ENCODE peak calls at places on chromosomes 16 and 17, in four cellular contexts. One of them, this sample, is unnamed.

GRCh38 chr16:50261707-50262235 is 4.6 kb upstream of the ADCY7 start:
- DNase-seq in CD8-positive, alpha-beta T cell: no peak
- DNase-seq in HepG2: peak; percentile 57
- DNase-seq in body of pancreas: no peak
- DNase-seq in this sample: no peak

GRCh38 chr17:80791758-80792284 is 199.8 kb upstream of the CHMP6 start:
- DNase-seq in CD8-positive, alpha-beta T cell: peak; percentile 24
- DNase-seq in HepG2: peak; percentile 85
- DNase-seq in body of pancreas: peak; percentile 39
- DNase-seq in this sample: no peak

GRCh38 chr17:8963665-8964258 is 1.7 kb downstream of the PIK3R5 start:
- DNase-seq in CD8-positive, alpha-beta T cell: no peak
- DNase-seq in HepG2: no peak
- DNase-seq in body of pancreas: no peak
- DNase-seq in this sample: no peak

GRCh38 chr16:1413684-1414531 is 596 bp downstream of the UNKL start:
- DNase-seq in CD8-positive, alpha-beta T cell: peak; percentile 49
- DNase-seq in HepG2: no peak
- DNase-seq in body of pancreas: peak; percentile 58
- DNase-seq in this sample: peak; percentile 52

GRCh38 chr16:46908540-46909372 is 24.6 kb downstream of the GPT2 start:
- DNase-seq in CD8-positive, alpha-beta T cell: peak; percentile 52
- DNase-seq in HepG2: peak; percentile 71
- DNase-seq in body of pancreas: peak; percentile 65
- DNase-seq in this sample: peak; percentile 33

GRCh38 chr17:78475211-78475610 is 96.8 kb downstream of the PGS1 start:
- DNase-seq in CD8-positive, alpha-beta T cell: no peak
- DNase-seq in HepG2: no peak
- DNase-seq in body of pancreas: no peak
- DNase-seq in this sample: no peak

GRCh38 chr17:34246436-34246835 is 8.6 kb upstream of the CCL2 start:
- DNase-seq in CD8-positive, alpha-beta T cell: no peak
- DNase-seq in HepG2: no peak
- DNase-seq in body of pancreas: no peak
- DNase-seq in this sample: no peak

GRCh38 chr17:15917439-15918027 is 27.4 kb upstream of the ADORA2B start:
- DNase-seq in CD8-positive, alpha-beta T cell: no peak
- DNase-seq in HepG2: no peak
- DNase-seq in body of pancreas: no peak
- DNase-seq in this sample: no peak

GRCh38 chr16:2046125-2046888 is 1.3 kb downstream of the NTHL1 start:
- DNase-seq in CD8-positive, alpha-beta T cell: no peak
- DNase-seq in HepG2: no peak
- DNase-seq in body of pancreas: no peak
- DNase-seq in this sample: no peak

GRCh38 chr17:4945944-4946280 is 2.4 kb downstream of the PFN1 start:
- DNase-seq in CD8-positive, alpha-beta T cell: no peak
- DNase-seq in HepG2: no peak
- DNase-seq in body of pancreas: no peak
- DNase-seq in this sample: no peak

GRCh38 chr17:45814622-45815606 is 29.8 kb upstream of the SPPL2C start:
- DNase-seq in CD8-positive, alpha-beta T cell: no peak
- DNase-seq in HepG2: no peak
- DNase-seq in body of pancreas: no peak
- DNase-seq in this sample: no peak

GRCh38 chr17:79192503-79193500 is 118.2 kb downstream of the ENGASE start:
- DNase-seq in CD8-positive, alpha-beta T cell: peak; percentile 2
- DNase-seq in HepG2: no peak
- DNase-seq in body of pancreas: peak; percentile 44
- DNase-seq in this sample: no peak

GRCh38 chr16:28935924-28936783 is 4.4 kb downstream of the CD19 start:
- DNase-seq in CD8-positive, alpha-beta T cell: peak; percentile 61
- DNase-seq in HepG2: peak; percentile 88
- DNase-seq in body of pancreas: peak; percentile 90
- DNase-seq in this sample: peak; percentile 74

GRCh38 chr17:12603566-12603965 is 62.1 kb upstream of the MYOCD start:
- DNase-seq in CD8-positive, alpha-beta T cell: no peak
- DNase-seq in HepG2: no peak
- DNase-seq in body of pancreas: no peak
- DNase-seq in this sample: no peak

GRCh38 chr17:81052199-81052997 is 17.4 kb downstream of the BAIAP2 start:
- DNase-seq in CD8-positive, alpha-beta T cell: no peak
- DNase-seq in HepG2: no peak
- DNase-seq in body of pancreas: no peak
- DNase-seq in this sample: no peak

GRCh38 chr17:36643086-36643685 is 41.8 kb downstream of the MRM1 start:
- DNase-seq in CD8-positive, alpha-beta T cell: no peak
- DNase-seq in HepG2: no peak
- DNase-seq in body of pancreas: no peak
- DNase-seq in this sample: no peak

GRCh38 chr16:5075637-5076036 is 4.0 kb downstream of the ALG1 start:
- DNase-seq in CD8-positive, alpha-beta T cell: no peak
- DNase-seq in HepG2: no peak
- DNase-seq in body of pancreas: no peak
- DNase-seq in this sample: no peak

GRCh38 chr17:50687200-50688066 is 20.3 kb downstream of the ANKRD40 start:
- DNase-seq in CD8-positive, alpha-beta T cell: no peak
- DNase-seq in HepG2: peak; percentile 85
- DNase-seq in body of pancreas: no peak
- DNase-seq in this sample: no peak

GRCh38 chr16:56946767-56947603 is 14.8 kb upstream of the CETP start:
- DNase-seq in CD8-positive, alpha-beta T cell: no peak
- DNase-seq in HepG2: no peak
- DNase-seq in body of pancreas: peak; percentile 57
- DNase-seq in this sample: no peak

GRCh38 chr17:40316571-40317344 is 7.8 kb downstream of the RARA start:
- DNase-seq in CD8-positive, alpha-beta T cell: no peak
- DNase-seq in HepG2: peak; percentile 80
- DNase-seq in body of pancreas: peak; percentile 64
- DNase-seq in this sample: no peak

GRCh38 chr17:46977348-46977747 is 1.7 kb downstream of the RPRML start:
- DNase-seq in CD8-positive, alpha-beta T cell: no peak
- DNase-seq in HepG2: peak; percentile 54
- DNase-seq in body of pancreas: peak; percentile 63
- DNase-seq in this sample: no peak

DNA sequence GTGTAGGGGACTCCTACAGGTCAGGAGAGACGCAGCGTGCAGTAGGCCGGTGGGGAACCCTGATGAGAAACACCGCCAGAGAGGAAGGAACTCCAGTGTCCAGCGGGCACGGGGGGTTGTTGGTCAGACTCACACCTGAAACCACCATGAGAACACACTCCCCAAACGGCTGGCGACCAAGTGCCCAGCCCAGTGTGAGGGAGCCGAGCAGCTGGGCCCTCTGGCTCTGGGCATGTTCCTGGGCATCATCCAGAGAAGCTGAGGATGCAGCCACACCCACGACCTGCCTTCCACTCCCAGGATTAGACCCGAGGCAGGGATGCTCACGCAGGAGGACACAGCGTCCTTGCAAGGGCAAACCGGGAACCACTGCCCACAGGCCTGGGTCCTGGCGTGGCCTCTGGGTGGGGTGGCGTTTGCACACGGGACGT is 108.3 kb upstream of the ZNF750 start:
- DNase-seq in CD8-positive, alpha-beta T cell: no peak
- DNase-seq in HepG2: no peak
- DNase-seq in body of pancreas: peak; percentile 4
- DNase-seq in this sample: no peak
- H3K9me3 ChIP-seq in CD8-positive, alpha-beta T cell: peaks cover 13% of the 10 kb centered on the region
- H3K9me3 ChIP-seq in HepG2: peaks cover 19% of the 10 kb centered on the region
- H3K9me3 ChIP-seq in body of pancreas: no peaks in the 10 kb centered on the region
- H3K9me3 ChIP-seq in this sample: peaks cover 11% of the 10 kb centered on the region

GRCh38 chr17:26818736-26819135 is 475.2 kb upstream of the WSB1 start:
- DNase-seq in CD8-positive, alpha-beta T cell: no peak
- DNase-seq in HepG2: peak; percentile 7
- DNase-seq in body of pancreas: no peak
- DNase-seq in this sample: no peak
- H3K9me3 ChIP-seq in CD8-positive, alpha-beta T cell: peaks cover 17% of the 10 kb centered on the region
- H3K9me3 ChIP-seq in HepG2: peaks cover 100% of the 10 kb centered on the region
- H3K9me3 ChIP-seq in body of pancreas: no peaks in the 10 kb centered on the region
- H3K9me3 ChIP-seq in this sample: peaks cover 36% of the 10 kb centered on the region

GRCh38 chr16:35480361-35480760 is 2020.9 kb downstream of the TP53TG3F start:
- DNase-seq in CD8-positive, alpha-beta T cell: no peak
- DNase-seq in HepG2: no peak
- DNase-seq in body of pancreas: no peak
- DNase-seq in this sample: no peak
- H3K9me3 ChIP-seq in CD8-positive, alpha-beta T cell: no peaks in the 10 kb centered on the region
- H3K9me3 ChIP-seq in HepG2: peaks cover 84% of the 10 kb centered on the region
- H3K9me3 ChIP-seq in body of pancreas: no peaks in the 10 kb centered on the region
- H3K9me3 ChIP-seq in this sample: peaks cover 5% of the 10 kb centered on the region

GRCh38 chr17:73867056-73867455 is 222.8 kb upstream of the SDK2 start:
- DNase-seq in CD8-positive, alpha-beta T cell: no peak
- DNase-seq in HepG2: no peak
- DNase-seq in body of pancreas: no peak
- DNase-seq in this sample: no peak
- H3K9me3 ChIP-seq in CD8-positive, alpha-beta T cell: no peaks in the 10 kb centered on the region
- H3K9me3 ChIP-seq in HepG2: no peaks in the 10 kb centered on the region
- H3K9me3 ChIP-seq in body of pancreas: no peaks in the 10 kb centered on the region
- H3K9me3 ChIP-seq in this sample: no peaks in the 10 kb centered on the region

GRCh38 chr16:74680681-74681080 is 14.0 kb upstream of the RFWD3 start:
- DNase-seq in CD8-positive, alpha-beta T cell: no peak
- DNase-seq in HepG2: no peak
- DNase-seq in body of pancreas: no peak
- DNase-seq in this sample: no peak
- H3K9me3 ChIP-seq in CD8-positive, alpha-beta T cell: no peaks in the 10 kb centered on the region
- H3K9me3 ChIP-seq in HepG2: no peaks in the 10 kb centered on the region
- H3K9me3 ChIP-seq in body of pancreas: no peaks in the 10 kb centered on the region
- H3K9me3 ChIP-seq in this sample: no peaks in the 10 kb centered on the region

GRCh38 chr17:56893503-56893902 is 20.3 kb downstream of the TRIM25 start:
- DNase-seq in CD8-positive, alpha-beta T cell: no peak
- DNase-seq in HepG2: no peak
- DNase-seq in body of pancreas: no peak
- DNase-seq in this sample: no peak

GRCh38 chr17:56890390-56890789 is 23.5 kb downstream of the TRIM25 start:
- DNase-seq in CD8-positive, alpha-beta T cell: no peak
- DNase-seq in HepG2: no peak
- DNase-seq in body of pancreas: no peak
- DNase-seq in this sample: no peak

GRCh38 chr17:56890906-56891674 is 22.8 kb downstream of the TRIM25 start:
- DNase-seq in CD8-positive, alpha-beta T cell: no peak
- DNase-seq in HepG2: no peak
- DNase-seq in body of pancreas: no peak
- DNase-seq in this sample: no peak

GRCh38 chr17:56892333-56892732 is 21.5 kb downstream of the TRIM25 start:
- DNase-seq in CD8-positive, alpha-beta T cell: no peak
- DNase-seq in HepG2: no peak
- DNase-seq in body of pancreas: no peak
- DNase-seq in this sample: no peak

DNA sequence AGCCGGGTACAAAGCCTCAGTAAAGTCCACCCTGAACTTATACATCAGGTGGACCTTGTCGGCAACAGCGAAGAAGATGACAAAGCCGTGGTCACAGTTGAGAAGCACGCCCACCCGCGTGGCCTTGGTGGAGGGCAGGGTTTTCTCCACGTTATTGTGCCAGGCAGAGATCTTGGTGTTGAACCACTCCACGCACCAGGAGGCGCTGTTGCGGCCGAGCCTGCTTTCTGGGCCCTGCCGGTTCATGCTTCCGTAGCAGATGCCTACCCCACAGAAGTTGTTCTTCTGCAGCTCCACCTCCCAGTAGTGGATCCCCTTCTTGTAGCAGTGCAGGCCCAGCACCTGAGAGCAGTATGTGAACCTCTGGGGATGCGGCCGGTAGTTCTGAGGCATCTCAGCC is 22.1 kb downstream of the TRIM25 start:
- DNase-seq in CD8-positive, alpha-beta T cell: peak; percentile 44
- DNase-seq in HepG2: no peak
- DNase-seq in body of pancreas: peak; percentile 56
- DNase-seq in this sample: peak; percentile 50
- H3K9me3 ChIP-seq in CD8-positive, alpha-beta T cell: peaks cover 5% of the 10 kb centered on the region
- H3K9me3 ChIP-seq in HepG2: peaks cover 12% of the 10 kb centered on the region
- H3K9me3 ChIP-seq in body of pancreas: no peaks in the 10 kb centered on the region
- H3K9me3 ChIP-seq in this sample: peaks cover 3% of the 10 kb centered on the region

DNA sequence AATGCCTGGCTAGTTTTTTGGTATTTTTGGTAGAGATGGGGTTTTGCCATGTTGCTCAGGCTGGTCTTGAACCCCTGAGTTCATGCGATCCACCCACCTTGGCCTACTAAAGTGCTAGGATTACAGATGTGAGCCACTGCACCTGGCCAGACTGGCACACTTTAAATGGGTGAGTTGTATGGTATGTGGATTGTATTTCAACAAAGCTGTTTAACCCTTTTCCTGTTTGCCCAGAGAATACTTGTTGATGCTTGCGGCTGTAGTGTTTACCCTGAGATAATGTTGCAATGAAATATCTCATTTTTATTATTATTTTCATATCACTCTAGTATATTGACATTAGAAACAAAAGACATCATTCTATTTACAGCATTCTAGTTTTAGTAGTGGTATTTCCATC is 17.1 kb upstream of the TMEM94 start:
- DNase-seq in CD8-positive, alpha-beta T cell: no peak
- DNase-seq in HepG2: no peak
- DNase-seq in body of pancreas: no peak
- DNase-seq in this sample: no peak
- H3K9me3 ChIP-seq in CD8-positive, alpha-beta T cell: no peaks in the 10 kb centered on the region
- H3K9me3 ChIP-seq in HepG2: no peaks in the 10 kb centered on the region
- H3K9me3 ChIP-seq in body of pancreas: no peaks in the 10 kb centered on the region
- H3K9me3 ChIP-seq in this sample: no peaks in the 10 kb centered on the region

GRCh38 chr17:65294184-65294719 is 157.1 kb downstream of the RGS9 start:
- DNase-seq in CD8-positive, alpha-beta T cell: peak; percentile 40
- DNase-seq in HepG2: peak; percentile 68
- DNase-seq in body of pancreas: peak; percentile 70
- DNase-seq in this sample: peak; percentile 17
- H3K9me3 ChIP-seq in CD8-positive, alpha-beta T cell: no peaks in the 10 kb centered on the region
- H3K9me3 ChIP-seq in HepG2: no peaks in the 10 kb centered on the region
- H3K9me3 ChIP-seq in body of pancreas: no peaks in the 10 kb centered on the region
- H3K9me3 ChIP-seq in this sample: no peaks in the 10 kb centered on the region